ENCODE peak calls at places on chromosomes 16 and 17, in ten cellular contexts. J is Panc1, R is suprapubic skin, A is fibroblast of lung, X is choroid plexus epithelial cell, Y is GM13976, B is A549, E is lower leg skin, I is nephron progenitor cell, T is hepatocyte. O is an unnamed sample.

GRCh38 chr16:53561101-53561888 is 58.3 kb upstream of the AKTIP start:
- DNase-seq in J (no peak), R (no peak), A (no peak), X (no peak), Y (no peak), B (no peak), E (no peak), I (no peak), T (no peak), O (no peak)

GRCh38 chr17:50103941-50104340 is 8.8 kb downstream of the PDK2 start:
- DNase-seq in J (no peak), R (no peak), A (no peak), X (no peak), Y (no peak), B (no peak), E (no peak), I (no peak), T (no peak), O (no peak)

GRCh38 chr16:19858006-19858653 is 26.5 kb downstream of the GPRC5B start:
- DNase-seq in J (no peak), R (peak), A (peak), X (peak), Y (no peak), B (no peak), E (no peak), I (no peak), T (no peak), O (no peak)

GRCh38 chr17:72989074-72989610 is 103.3 kb downstream of the SLC39A11 start:
- DNase-seq in J (no peak), R (no peak), A (no peak), X (peak), Y (no peak), B (no peak), E (no peak), I (no peak), T (no peak), O (no peak)

GRCh38 chr16:74954763-74955162 is 30.2 kb downstream of the WDR59 start:
- DNase-seq in J (no peak), R (no peak), A (no peak), X (no peak), Y (no peak), B (no peak), E (no peak), I (no peak), T (no peak), O (no peak)

GRCh38 chr16:87705780-87706277 is 60.0 kb downstream of the KLHDC4 start:
- DNase-seq in J (no peak), R (no peak), A (no peak), X (peak), Y (no peak), B (no peak), E (no peak), I (no peak), T (peak), O (no peak)

GRCh38 chr17:5065227-5065744 is 13.0 kb upstream of the ZFP3 start:
- DNase-seq in J (no peak), R (no peak), A (peak), X (no peak), Y (no peak), B (no peak), E (no peak), I (no peak), T (no peak), O (no peak)

GRCh38 chr17:70323269-70323668 is 153.9 kb downstream of the KCNJ2 start:
- DNase-seq in J (no peak), R (no peak), A (no peak), X (no peak), Y (no peak), B (no peak), E (no peak), I (no peak), T (no peak), O (no peak)

GRCh38 chr17:67606471-67606870 is 111.3 kb upstream of the NOL11 start:
- DNase-seq in J (no peak), R (no peak), A (peak), X (peak), Y (no peak), B (no peak), E (no peak), I (no peak), T (no peak), O (peak)

GRCh38 chr16:67349172-67349571 is 22.6 kb downstream of the LRRC36 start:
- DNase-seq in J (no peak), R (no peak), A (peak), X (peak), Y (no peak), B (peak), E (no peak), I (no peak), T (no peak), O (no peak)

GRCh38 chr16:81700071-81700779 is 78.9 kb upstream of the PLCG2 start:
- DNase-seq in J (no peak), R (no peak), A (peak), X (no peak), Y (no peak), B (no peak), E (no peak), I (no peak), T (no peak), O (no peak)

GRCh38 chr17:9020824-9021157 is 519 bp upstream of the NTN1 start:
- DNase-seq in J (no peak), R (no peak), A (no peak), X (no peak), Y (no peak), B (no peak), E (no peak), I (no peak), T (no peak), O (no peak)

GRCh38 chr17:47621293-47622178 is 28.2 kb upstream of the KPNB1 start:
- DNase-seq in J (peak), R (no peak), A (peak), X (peak), Y (no peak), B (peak), E (no peak), I (peak), T (peak), O (peak)

GRCh38 chr16:12059216-12059769 is 82.8 kb downstream of the SNX29 start:
- DNase-seq in J (no peak), R (peak), A (no peak), X (no peak), Y (peak), B (no peak), E (no peak), I (no peak), T (no peak), O (no peak)

GRCh38 chr16:5768445-5768844 is 670.9 kb upstream of the EEF2KMT start:
- DNase-seq in J (no peak), R (no peak), A (no peak), X (no peak), Y (no peak), B (no peak), E (no peak), I (no peak), T (no peak), O (no peak)

GRCh38 chr17:2608350-2608913 is 15.0 kb downstream of the PAFAH1B1 start:
- DNase-seq in J (no peak), R (no peak), A (no peak), X (no peak), Y (no peak), B (no peak), E (no peak), I (no peak), T (no peak), O (no peak)

GRCh38 chr16:14132696-14133048 is 61.6 kb downstream of the MRTFB start:
- DNase-seq in J (no peak), R (no peak), A (peak), X (no peak), Y (peak), B (no peak), E (no peak), I (no peak), T (no peak), O (no peak)

GRCh38 chr16:3389663-3390338 is 11.0 kb downstream of the ZSCAN32 start:
- DNase-seq in J (no peak), R (no peak), A (no peak), X (no peak), Y (no peak), B (no peak), E (no peak), I (no peak), T (no peak), O (no peak)

GRCh38 chr17:65109990-65110680 is 27.0 kb upstream of the RGS9 start:
- DNase-seq in J (no peak), R (no peak), A (peak), X (no peak), Y (no peak), B (no peak), E (no peak), I (no peak), T (no peak), O (no peak)

GRCh38 chr16:81263470-81264200 is 25.1 kb downstream of the BCO1 start:
- DNase-seq in J (no peak), R (no peak), A (peak), X (peak), Y (no peak), B (no peak), E (no peak), I (no peak), T (no peak), O (no peak)

GRCh38 chr17:5585814-5586558 is 1.7 kb upstream of the NLRP1 start:
- DNase-seq in J (no peak), R (no peak), A (peak), X (peak), Y (no peak), B (no peak), E (no peak), I (peak), T (no peak), O (no peak)

GRCh38 chr17:72176902-72177660 is 56.3 kb downstream of the SOX9 start:
- DNase-seq in J (no peak), R (no peak), A (peak), X (no peak), Y (no peak), B (no peak), E (no peak), I (no peak), T (no peak), O (no peak)

GRCh38 chr17:80125656-80126448 is 21.1 kb downstream of the EIF4A3 start:
- DNase-seq in J (no peak), R (no peak), A (peak), X (peak), Y (no peak), B (no peak), E (no peak), I (no peak), T (no peak), O (no peak)

GRCh38 chr17:28727727-28728363 is 743 bp upstream of the NEK8 start:
- DNase-seq in J (no peak), R (no peak), A (peak), X (peak), Y (peak), B (peak), E (peak), I (peak), T (peak), O (no peak)

GRCh38 chr17:28725660-28726395 is at the start of gene TLCD1:
- DNase-seq in J (no peak), R (peak), A (peak), X (peak), Y (peak), B (peak), E (peak), I (peak), T (peak), O (no peak)

GRCh38 chr17:28726912-28727726 is 1.1 kb upstream of the TLCD1 start:
- DNase-seq in J (no peak), R (peak), A (peak), X (peak), Y (peak), B (peak), E (peak), I (peak), T (peak), O (peak)

GRCh38 chr17:28725166-28725659 is 820 bp downstream of the TLCD1 start:
- DNase-seq in J (no peak), R (no peak), A (peak), X (peak), Y (no peak), B (peak), E (no peak), I (no peak), T (peak), O (no peak)

GRCh38 chr17:28726396-28726911 is 421 bp upstream of the TLCD1 start:
- DNase-seq in J (no peak), R (no peak), A (peak), X (peak), Y (peak), B (peak), E (peak), I (peak), T (peak), O (no peak)
- TF ChIP-seq CTCF in J (no peak), R (no peak), A (no peak), X (no peak), Y (no peak), B (no peak), E (no peak), I (no peak), T (no peak), O (no peak)

DNA sequence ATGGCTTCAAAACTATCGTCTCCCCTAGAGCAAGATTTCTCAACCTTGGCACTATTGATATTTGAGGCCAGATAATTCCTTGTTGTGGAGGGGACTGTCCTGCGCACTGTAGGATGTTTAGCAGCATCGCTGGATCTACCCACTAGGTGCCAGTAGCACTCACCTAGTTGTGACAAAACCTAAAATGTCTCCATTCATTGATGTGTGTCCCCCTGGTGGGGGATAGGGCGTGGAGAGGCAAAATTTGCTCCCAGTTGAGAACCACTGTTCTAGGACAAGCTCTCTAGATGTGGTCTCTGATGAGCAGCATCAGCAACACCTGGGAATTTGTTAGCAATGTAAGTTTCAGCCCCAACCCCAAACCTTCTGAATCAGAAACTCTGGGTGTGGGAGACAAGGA is 259.0 kb downstream of the XYLT1 start:
- DNase-seq in J (no peak), R (no peak), A (no peak), X (no peak), Y (no peak), B (peak), E (no peak), I (peak), T (no peak), O (no peak)
- TF ChIP-seq CTCF in J (peak), R (no peak), A (peak), X (no peak), Y (peak), B (no peak), E (no peak), I (peak), T (peak), O (no peak)

DNA sequence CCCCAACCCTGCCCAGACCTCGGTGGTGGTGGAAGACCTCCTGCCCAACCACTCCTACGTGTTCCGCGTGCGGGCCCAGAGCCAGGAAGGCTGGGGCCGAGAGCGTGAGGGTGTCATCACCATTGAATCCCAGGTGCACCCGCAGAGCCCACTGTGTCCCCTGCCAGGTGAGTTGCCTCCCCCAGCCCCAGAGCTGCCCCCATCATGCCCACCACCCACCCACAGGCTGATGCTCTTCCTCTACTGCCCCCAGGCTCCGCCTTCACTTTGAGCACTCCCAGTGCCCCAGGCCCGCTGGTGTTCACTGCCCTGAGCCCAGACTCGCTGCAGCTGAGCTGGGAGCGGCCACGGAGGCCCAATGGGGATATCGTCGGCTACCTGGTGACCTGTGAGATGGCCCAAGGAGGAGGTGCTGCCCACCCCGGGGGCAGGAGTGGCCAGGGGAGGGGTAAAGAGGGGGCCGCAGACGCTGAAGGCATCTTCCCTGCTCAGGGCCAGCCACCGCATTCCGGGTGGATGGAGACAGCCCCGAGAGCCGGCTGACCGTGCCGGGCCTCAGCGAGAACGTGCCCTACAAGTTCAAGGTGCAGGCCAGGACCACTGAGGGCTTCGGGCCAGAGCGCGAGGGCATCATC is 8.4 kb downstream of the GALK1 start:
- DNase-seq in J (no peak), R (peak), A (no peak), X (no peak), Y (no peak), B (no peak), E (no peak), I (no peak), T (no peak), O (no peak)
- TF ChIP-seq CTCF in J (no peak), R (no peak), A (no peak), X (no peak), Y (no peak), B (no peak), E (no peak), I (no peak), T (no peak), O (no peak)

GRCh38 chr17:43365356-43365755 is 33.4 kb upstream of the ARL4D start:
- DNase-seq in J (no peak), R (no peak), A (no peak), X (no peak), Y (no peak), B (peak), E (no peak), I (no peak), T (no peak), O (no peak)
- TF ChIP-seq CTCF in J (peak), R (no peak), A (no peak), X (peak), Y (no peak), B (no peak), E (no peak), I (peak), T (no peak), O (peak)

DNA sequence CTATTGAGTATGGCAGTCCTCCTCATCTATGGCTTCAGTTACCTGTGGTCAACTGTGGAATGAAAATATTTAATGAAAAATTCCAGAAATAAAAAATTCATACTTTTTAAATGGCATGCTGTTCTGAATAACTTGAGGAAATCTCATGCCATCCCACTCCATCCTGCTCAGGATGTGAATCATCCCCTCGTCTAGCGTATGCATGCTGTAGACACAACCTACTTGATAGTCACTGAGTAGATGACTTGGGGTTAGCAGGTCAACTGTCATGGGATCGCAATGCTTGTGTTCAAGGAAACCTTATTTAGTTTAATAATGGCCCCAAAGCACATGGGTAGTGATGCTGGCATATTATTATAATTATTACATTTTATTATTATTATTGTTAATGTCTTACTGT is 4.8 kb upstream of the VAC14 start:
- DNase-seq in J (no peak), R (no peak), A (peak), X (peak), Y (no peak), B (no peak), E (no peak), I (no peak), T (no peak), O (no peak)
- TF ChIP-seq CTCF in J (no peak), R (no peak), A (no peak), X (no peak), Y (no peak), B (no peak), E (no peak), I (no peak), T (no peak), O (no peak)

GRCh38 chr17:42049834-42050359 is 504 bp downstream of the C17orf113 start:
- DNase-seq in J (no peak), R (no peak), A (no peak), X (no peak), Y (no peak), B (no peak), E (no peak), I (no peak), T (no peak), O (no peak)

GRCh38 chr17:42051013-42051400 is 606 bp upstream of the C17orf113 start:
- DNase-seq in J (no peak), R (no peak), A (no peak), X (no peak), Y (no peak), B (no peak), E (no peak), I (no peak), T (no peak), O (no peak)

GRCh38 chr17:42051645-42052044 is 1.2 kb upstream of the C17orf113 start:
- DNase-seq in J (no peak), R (no peak), A (no peak), X (no peak), Y (no peak), B (no peak), E (no peak), I (no peak), T (no peak), O (no peak)

GRCh38 chr17:42052478-42052877 is 2.1 kb upstream of the C17orf113 start:
- DNase-seq in J (no peak), R (no peak), A (no peak), X (no peak), Y (no peak), B (no peak), E (no peak), I (no peak), T (no peak), O (no peak)

GRCh38 chr17:42050360-42051012 is at the start of gene C17orf113:
- DNase-seq in J (no peak), R (no peak), A (peak), X (peak), Y (peak), B (peak), E (peak), I (peak), T (peak), O (peak)
- TF ChIP-seq CTCF in J (peak), R (peak), A (peak), X (peak), Y (peak), B (peak), E (no peak), I (peak), T (peak), O (peak)

GRCh38 chr16:71555230-71555891 is 21.5 kb downstream of the TAT start:
- DNase-seq in J (no peak), R (no peak), A (no peak), X (no peak), Y (no peak), B (peak), E (no peak), I (no peak), T (no peak), O (no peak)

GRCh38 chr16:71547168-71547567 is 20.9 kb downstream of the CHST4 start:
- DNase-seq in J (no peak), R (no peak), A (no peak), X (no peak), Y (no peak), B (no peak), E (no peak), I (no peak), T (no peak), O (no peak)

GRCh38 chr16:71557299-71557698 is 19.6 kb downstream of the TAT start:
- DNase-seq in J (no peak), R (no peak), A (no peak), X (no peak), Y (no peak), B (no peak), E (no peak), I (no peak), T (no peak), O (no peak)

GRCh38 chr16:71557954-71558582 is 18.8 kb downstream of the TAT start:
- DNase-seq in J (no peak), R (no peak), A (no peak), X (no peak), Y (no peak), B (no peak), E (no peak), I (no peak), T (no peak), O (no peak)

DNA sequence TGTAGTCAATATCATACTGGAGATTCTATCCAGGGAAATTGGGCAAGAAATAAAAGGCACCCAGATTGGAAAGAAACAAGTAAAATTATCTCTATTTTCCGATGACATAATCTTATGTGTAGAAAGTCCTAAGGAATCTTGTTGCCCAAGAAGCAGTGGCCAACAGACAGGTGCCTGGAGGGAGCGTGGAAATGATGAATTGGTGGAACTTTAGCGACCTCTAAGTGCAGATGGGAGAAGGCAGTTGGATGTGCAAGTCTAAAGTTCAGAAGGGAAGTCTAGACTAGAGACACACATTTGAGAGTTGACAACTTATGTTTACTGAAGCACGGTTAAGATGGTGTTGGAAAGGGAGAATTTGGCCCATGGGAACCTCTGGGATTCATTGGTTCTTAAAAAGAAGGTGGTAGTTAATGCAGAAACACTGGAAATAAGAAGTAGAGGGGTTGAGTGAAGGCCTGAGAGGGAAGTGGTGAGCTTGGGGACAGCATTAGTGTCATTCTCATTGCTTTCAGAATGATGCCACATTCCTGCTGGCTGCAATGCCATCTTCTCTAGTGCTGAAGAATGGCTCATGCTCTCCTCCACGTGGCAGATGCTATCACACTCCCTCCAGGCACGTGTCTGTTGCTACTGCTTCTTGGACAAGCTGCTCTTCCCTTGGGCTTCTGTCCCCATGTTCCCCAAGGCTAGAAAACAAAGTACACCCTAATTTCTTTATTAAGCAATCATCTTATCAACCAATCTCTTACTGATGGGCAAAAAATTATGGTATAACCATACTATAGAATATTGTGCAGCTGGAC is 24.0 kb downstream of the TAT start:
- DNase-seq in J (no peak), R (no peak), A (no peak), X (no peak), Y (no peak), B (peak), E (no peak), I (no peak), T (no peak), O (no peak)
- TF ChIP-seq CTCF in J (peak), R (no peak), A (no peak), X (peak), Y (no peak), B (no peak), E (no peak), I (no peak), T (no peak), O (no peak)

O was measured in mesothelial cell of epicardium.